ENCODE peak calls at places on chromosomes 16 and 17, in six cellular contexts. C, R, F, A, L and N are unnamed samples. For H3K9me3, the result is how much of the 10 kb centered on the place peaks cover.

GRCh38 chr16:30786936-30787612 is at the start of gene ZNF629:
- DNase-seq in C (peak), F (no peak), A (peak), L (peak), R (peak), N (no peak)

GRCh38 chr16:81697886-81698635 is 81.0 kb upstream of the PLCG2 start:
- DNase-seq in F (no peak), C (no peak), R (no peak), L (no peak), A (no peak), N (no peak)

GRCh38 chr17:48544356-48545021 is 420 bp downstream of the HOXB2 start:
- DNase-seq in L (peak), R (no peak), F (no peak), C (no peak), A (no peak), N (no peak)

GRCh38 chr17:79630120-79630519 is 19.3 kb upstream of the RBFOX3 start:
- DNase-seq in C (peak), A (peak), F (no peak), R (no peak), L (no peak), N (no peak)

GRCh38 chr17:79086609-79087427 is 12.2 kb downstream of the ENGASE start:
- DNase-seq in L (no peak), R (no peak), A (no peak), C (no peak), F (no peak), N (no peak)

GRCh38 chr17:61486135-61487120 is 34.2 kb downstream of the TBX4 start:
- DNase-seq in R (no peak), C (no peak), A (peak), L (no peak), F (no peak), N (no peak)

GRCh38 chr16:65414284-65414984 is 292.6 kb upstream of the CDH11 start:
- DNase-seq in C (no peak), A (peak), R (no peak), F (no peak), L (no peak), N (no peak)

GRCh38 chr16:85391175-85391707 is 221.9 kb upstream of the GSE1 start:
- DNase-seq in F (no peak), C (no peak), R (no peak), L (no peak), A (no peak), N (no peak)

GRCh38 chr17:32584792-32585191 is 98.0 kb downstream of the CDK5R1 start:
- DNase-seq in A (peak), L (no peak), F (no peak), C (no peak), R (no peak), N (no peak)

GRCh38 chr17:603405-604193 is 111.0 kb downstream of the VPS53 start:
- DNase-seq in F (no peak), C (no peak), R (no peak), A (no peak), L (no peak), N (no peak)

GRCh38 chr17:30278032-30278431 is 13.7 kb downstream of the BLMH start:
- DNase-seq in A (peak), F (no peak), L (no peak), C (peak), R (no peak), N (no peak)

GRCh38 chr16:77974883-77975282 is 47.5 kb upstream of the CLEC3A start:
- DNase-seq in R (no peak), L (no peak), A (no peak), C (no peak), F (no peak), N (no peak)

GRCh38 chr16:63787014-63787413 is 1334.8 kb downstream of the CDH11 start:
- DNase-seq in L (no peak), R (no peak), C (peak), A (no peak), F (no peak), N (no peak)
- H3K9me3 ChIP-seq in L (under half), R (under half), C (under half), A (under half), F (under half), N (under half)

DNA sequence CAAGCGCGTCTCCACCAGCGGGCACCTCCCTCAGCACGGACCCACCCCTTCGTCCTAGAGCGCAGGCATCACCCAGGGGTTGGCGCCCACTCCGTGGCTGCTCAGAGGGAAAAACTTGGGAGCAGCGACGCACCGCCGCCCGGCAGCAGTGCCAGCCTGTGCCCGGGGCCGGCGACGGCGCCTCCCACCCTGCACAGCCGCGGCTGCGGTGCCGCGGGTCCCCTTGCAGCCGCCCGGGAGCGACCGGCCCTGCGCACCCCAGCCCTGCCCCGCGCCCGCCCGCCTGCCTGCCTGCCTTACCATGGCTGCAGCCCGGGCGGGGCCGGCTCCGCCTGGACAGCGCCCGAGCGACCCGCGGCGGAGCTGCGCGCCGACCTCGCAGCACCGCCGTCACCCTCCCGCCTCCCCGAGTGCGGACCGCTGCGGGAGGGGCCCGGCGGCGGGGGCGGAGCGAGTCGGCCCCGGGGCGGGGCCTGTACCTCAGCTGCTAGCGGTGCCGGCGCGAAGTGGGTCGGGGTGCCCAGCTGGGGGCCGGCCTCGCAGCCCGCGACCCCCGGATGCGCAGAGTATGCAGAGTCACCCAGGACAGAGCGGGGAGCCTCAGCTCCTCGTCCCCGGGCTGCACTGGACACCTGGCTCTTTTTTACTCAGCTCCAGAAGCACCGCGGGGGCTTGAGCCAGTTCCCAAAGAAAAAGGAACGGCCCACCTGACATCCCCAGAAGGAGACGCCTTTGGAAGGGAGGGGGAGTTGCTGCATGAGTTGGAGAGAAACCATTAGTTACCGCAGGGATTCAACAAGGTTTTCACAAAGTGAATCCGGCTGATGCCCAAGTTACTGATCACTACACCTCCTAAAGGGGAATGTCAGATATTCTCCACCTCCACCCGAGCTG is 17.5 kb upstream of the MTMR4 start:
- DNase-seq in L (peak), C (no peak), F (no peak), A (peak), R (no peak), N (no peak)
- TF ChIP-seq REST in L (no peak), C (no peak), F (no peak), A (peak), R (no peak), N (no peak)

DNA sequence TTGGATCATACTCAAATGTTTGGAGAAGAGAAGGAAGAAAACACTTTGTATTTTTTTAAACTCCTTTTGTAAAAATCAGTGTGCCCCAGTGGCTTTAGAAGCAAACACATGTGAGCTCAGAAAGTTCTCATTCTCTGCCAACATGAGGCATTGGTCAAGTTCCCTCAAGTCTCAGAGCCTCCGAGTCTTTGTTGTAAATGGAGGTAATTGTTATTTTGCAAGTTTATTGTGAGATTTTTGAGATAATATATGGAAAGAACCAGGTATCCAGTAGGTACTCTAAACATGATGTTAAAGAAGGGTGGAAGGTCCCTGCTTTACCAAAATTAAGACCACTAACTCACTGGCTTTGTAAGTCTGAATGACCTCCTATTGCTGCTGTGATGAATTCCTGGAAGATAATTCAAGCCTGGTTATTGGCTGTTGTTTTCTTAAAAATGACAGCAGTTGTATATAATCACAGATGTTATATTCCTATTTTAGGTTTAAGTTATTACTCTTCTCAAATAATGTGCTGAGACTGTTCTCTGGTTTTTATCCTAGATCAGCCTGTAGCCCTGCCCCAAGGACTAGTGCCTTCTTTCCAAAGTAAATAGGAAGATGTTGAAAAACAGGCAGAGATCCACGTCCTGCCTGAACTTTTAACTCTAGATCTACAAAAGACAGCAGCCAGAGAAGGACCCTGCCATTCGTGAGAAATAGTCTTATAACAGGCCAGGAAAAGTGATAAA is 2.4 kb downstream of the HLF start:
- DNase-seq in F (no peak), C (no peak), A (no peak), R (no peak), L (no peak), N (no peak)
- H3K4me3 ChIP-seq in F (no peak), C (no peak), A (no peak), R (no peak), L (no peak), N (no peak)

GRCh38 chr16:19662351-19662750 is 55.7 kb downstream of the KNOP1 start:
- DNase-seq in C (no peak), L (no peak), F (no peak), A (no peak), R (no peak), N (no peak)
- H3K9me3 ChIP-seq in C (under half), L (under half), F (under half), A (under half), R (under half), N (under half)

DNA sequence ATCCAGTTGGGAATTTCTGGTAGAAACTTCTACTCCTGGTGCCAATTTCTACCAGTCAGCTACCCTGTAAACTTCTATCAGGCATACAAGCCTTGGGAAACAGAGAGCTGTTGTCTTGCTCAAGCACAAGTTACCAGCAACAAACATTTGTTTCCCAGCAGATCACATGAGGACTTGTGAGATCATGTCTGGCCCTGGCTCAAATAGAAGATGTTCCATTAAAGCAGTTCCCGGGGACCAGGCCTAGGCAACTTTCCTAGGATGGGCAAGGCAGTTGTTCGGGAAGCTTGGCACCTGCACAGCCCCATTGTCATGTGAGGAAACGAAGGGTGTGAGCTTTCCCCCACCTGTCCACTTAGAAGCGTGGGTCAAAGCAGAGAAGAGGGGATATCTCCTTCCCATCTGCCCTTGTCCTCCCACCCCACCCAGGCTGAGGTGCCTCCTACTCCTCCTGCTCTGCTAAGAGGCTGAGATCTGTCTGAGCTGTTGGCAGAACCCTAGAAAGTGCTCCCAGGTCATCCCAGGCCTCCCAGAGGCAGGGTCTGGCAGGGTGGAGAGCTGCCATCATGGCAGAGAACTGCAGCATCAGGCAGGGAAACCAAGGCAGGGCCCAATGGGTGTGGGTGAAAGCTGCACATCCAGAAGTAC is 11.2 kb upstream of the SLC47A2 start:
- DNase-seq in L (no peak), F (no peak), A (no peak), R (no peak), C (peak), N (no peak)
- TF ChIP-seq REST in L (no peak), F (no peak), A (no peak), R (no peak), C (no peak), N (no peak)